ENCODE peak calls at places on chromosomes 4 and X, in five cellular contexts. Z is spleen, M is upper lobe of left lung, G is breast epithelium, Y is MM.1S. H is an unnamed sample.

GRCh38 chrX:15989716-15990115 is 133.6 kb upstream of the GRPR start:
- DNase-seq in M (no peak), Z (no peak), G (no peak), Y (no peak), H (no peak)

GRCh38 chr4:87983996-87984395 is 8.5 kb downstream of the SPP1 start:
- DNase-seq in G (no peak), Z (no peak), Y (no peak), M (no peak), H (no peak)

GRCh38 chr4:86950835-86951525 is 16.2 kb downstream of the AFF1 start:
- DNase-seq in G (no peak), Z (no peak), M (no peak), Y (no peak), H (no peak)

GRCh38 chrX:1612641-1613286 is 2.1 kb upstream of the ASMT start:
- DNase-seq in G (no peak), Y (no peak), Z (no peak), M (no peak), H (no peak)

GRCh38 chr4:71303850-71304249 is 35.0 kb upstream of the SLC4A4 start:
- DNase-seq in M (no peak), Z (no peak), G (no peak), Y (no peak), H (no peak)

GRCh38 chr4:173919861-173920260 is 363.6 kb downstream of the FBXO8 start:
- DNase-seq in M (no peak), Z (no peak), G (no peak), Y (no peak), H (no peak)

GRCh38 chrX:40931921-40932320 is 153.3 kb upstream of the USP9X start:
- DNase-seq in G (no peak), M (no peak), Z (no peak), Y (no peak), H (no peak)

GRCh38 chr4:77510367-77510766 is 95.3 kb upstream of the CXCL13 start:
- DNase-seq in Z (no peak), Y (no peak), M (no peak), G (no peak), H (no peak)

GRCh38 chr4:175951794-175952193 is 113.8 kb upstream of the WDR17 start:
- DNase-seq in Y (no peak), G (no peak), M (no peak), Z (no peak), H (no peak)

GRCh38 chr4:115110191-115111166 is 2.9 kb downstream of the NDST4 start:
- DNase-seq in M (no peak), Z (no peak), G (no peak), Y (no peak), H (no peak)

GRCh38 chr4:94140998-94141397 is 66.7 kb upstream of the SMARCAD1 start:
- DNase-seq in Y (no peak), G (no peak), Z (no peak), M (no peak), H (no peak)

GRCh38 chrX:17876135-17876534 is 15.0 kb upstream of the RAI2 start:
- DNase-seq in Y (no peak), M (no peak), Z (no peak), G (no peak), H (no peak)

GRCh38 chr4:159048166-159048886 is 54.6 kb upstream of the RAPGEF2 start:
- DNase-seq in Y (no peak), Z (no peak), G (peak; percentile 64), M (peak; percentile 84), H (peak; percentile 80)

GRCh38 chrX:8748855-8749254 is 16.9 kb upstream of the ANOS1 start:
- DNase-seq in M (no peak), G (no peak), Y (no peak), Z (no peak), H (no peak)
- H3K4me3 ChIP-seq in M (no peak overlapping the region), G (no peak overlapping the region), Y (no peak overlapping the region), Z (no peak overlapping the region), H (no peak overlapping the region)

GRCh38 chrX:133745361-133745760 is 240.0 kb downstream of the GPC3 start:
- DNase-seq in M (no peak), G (no peak), Z (no peak), Y (peak; percentile 78), H (no peak)
- TF ChIP-seq CTCF in M (no peak), G (no peak), Z (no peak), Y (peak; percentile 45), H (no peak)

DNA sequence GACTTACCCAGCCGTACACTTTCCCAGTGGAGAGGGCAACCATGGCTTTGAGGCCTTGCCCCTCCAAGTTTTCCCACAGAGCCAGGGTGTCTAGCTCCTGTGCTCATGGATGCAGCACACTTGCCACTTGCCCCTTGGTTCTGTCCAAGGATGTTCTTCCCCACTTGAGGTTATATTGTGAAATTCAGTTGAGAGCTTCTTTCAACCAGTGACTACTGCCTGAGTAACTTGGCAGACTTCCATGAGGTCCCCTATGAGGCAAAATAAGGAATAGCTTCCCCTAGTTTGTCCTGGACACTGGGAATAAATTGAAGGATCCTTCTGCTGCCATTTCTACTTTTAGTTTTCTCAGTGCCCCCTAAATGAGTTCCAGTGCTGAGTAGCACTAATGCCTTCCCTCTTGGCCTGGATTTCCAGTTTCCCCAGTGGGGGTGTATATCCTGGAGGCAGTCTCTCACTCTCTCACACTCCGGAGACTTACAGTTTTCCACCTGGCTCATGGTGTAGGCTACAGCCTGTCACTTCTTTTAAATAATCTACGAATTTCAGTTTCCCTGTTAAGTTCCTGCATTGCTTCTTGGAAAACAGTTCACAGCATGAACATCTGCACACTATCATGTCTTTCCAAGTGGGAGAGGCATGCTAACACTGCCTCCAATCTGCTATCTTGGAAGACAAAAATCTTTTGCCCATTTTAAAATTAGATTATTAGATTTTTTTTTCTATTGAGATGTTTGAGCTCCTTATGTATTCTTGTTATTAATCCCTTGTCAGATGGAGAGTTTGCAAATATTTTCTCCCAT is 36.5 kb upstream of the ADH4 start:
- DNase-seq in G (no peak), M (no peak), Z (no peak), Y (no peak), H (no peak)
- H3K27ac ChIP-seq in G (peak overlapping the region; percentile 59), M (no peak overlapping the region), Z (no peak overlapping the region), Y (no peak overlapping the region), H (no peak overlapping the region)

DNA sequence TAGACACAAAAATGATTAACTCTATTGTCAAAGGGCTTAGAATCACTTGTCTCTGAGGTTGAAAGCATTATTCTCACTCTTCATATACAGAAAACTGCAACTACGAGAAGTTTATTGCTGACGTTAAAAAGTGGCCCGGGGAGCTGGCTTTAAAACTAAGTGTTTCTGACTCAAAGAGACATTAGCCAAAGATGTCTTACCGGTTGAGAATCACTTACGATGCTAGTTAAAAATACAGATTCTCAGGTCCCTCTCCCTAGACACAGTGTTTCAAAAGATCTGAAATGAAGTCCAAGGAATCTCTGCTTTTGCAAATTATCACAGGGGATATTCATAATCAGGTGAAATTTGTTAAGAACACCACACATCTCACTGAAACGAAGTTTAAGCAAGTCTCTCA is 1.2 kb downstream of the GNPDA2 start:
- DNase-seq in G (no peak), Z (no peak), M (no peak), Y (no peak), H (no peak)
- H3K4me3 ChIP-seq in G (peak overlapping the region; percentile 85), Z (peak overlapping the region; percentile 81), M (peak overlapping the region; percentile 96), Y (peak overlapping the region; percentile 81), H (peak overlapping the region; percentile 89)

DNA sequence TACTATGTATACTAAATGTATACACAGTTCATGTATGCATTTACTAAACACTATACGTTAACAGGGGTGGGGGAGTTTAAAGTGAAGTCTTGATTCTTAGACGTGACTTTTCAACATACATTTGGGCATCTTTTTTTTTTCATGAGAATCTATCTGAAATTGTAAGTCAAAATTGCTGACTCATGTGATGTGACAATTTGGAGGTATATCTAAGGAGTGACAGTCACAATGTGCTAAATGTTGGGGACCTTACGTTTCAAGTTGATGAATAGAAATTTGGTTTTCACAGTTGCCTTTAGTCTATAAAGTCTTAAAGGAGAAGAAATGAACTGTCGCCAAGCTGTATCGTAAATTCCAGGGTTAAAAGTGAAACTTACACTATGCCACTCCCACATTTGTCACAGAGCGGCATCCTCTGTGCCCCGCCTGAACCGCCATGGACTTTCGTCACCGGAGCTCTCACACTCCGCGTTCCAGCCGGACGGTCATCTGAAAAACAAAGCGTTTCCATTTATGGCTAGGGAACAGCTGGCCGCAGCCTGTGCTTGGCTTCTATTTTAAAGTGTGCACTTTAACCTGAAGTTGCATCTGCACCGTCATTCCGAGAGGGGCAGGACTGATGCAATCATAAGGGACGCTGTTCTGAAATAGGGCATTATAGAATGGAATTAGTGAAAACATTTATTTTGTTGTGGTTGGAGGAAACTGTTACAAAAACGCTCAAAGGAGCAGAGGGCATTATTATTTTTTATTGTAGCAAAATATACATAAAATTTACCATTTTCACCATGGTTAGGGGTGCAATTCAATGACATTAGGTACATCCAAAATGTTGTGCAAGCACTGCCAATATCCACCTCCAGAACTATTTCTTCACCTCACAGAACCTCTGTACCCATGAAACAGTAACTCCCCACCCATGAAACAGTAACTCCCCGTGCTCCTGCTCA is 30.9 kb downstream of the PDLIM3 start:
- DNase-seq in Z (no peak), G (no peak), Y (no peak), M (peak; percentile 39), H (peak; percentile 95)
- TF ChIP-seq CTCF in Z (no peak), G (no peak), Y (no peak), M (no peak), H (no peak)

GRCh38 chrX:118726887-118727685 is at the start of gene IL13RA1:
- DNase-seq in Y (peak; percentile 55), Z (peak; percentile 89), M (peak; percentile 87), G (peak; percentile 85), H (peak; percentile 84)

GRCh38 chrX:118730500-118731247 is 3.3 kb downstream of the IL13RA1 start:
- DNase-seq in G (no peak), M (no peak), Z (no peak), Y (no peak), H (no peak)

GRCh38 chrX:118729043-118729652 is 1.7 kb downstream of the IL13RA1 start:
- DNase-seq in G (no peak), Y (no peak), M (no peak), Z (no peak), H (no peak)

GRCh38 chrX:118724775-118725174 is 2.6 kb upstream of the IL13RA1 start:
- DNase-seq in Z (no peak), M (no peak), G (no peak), Y (no peak), H (no peak)

DNA sequence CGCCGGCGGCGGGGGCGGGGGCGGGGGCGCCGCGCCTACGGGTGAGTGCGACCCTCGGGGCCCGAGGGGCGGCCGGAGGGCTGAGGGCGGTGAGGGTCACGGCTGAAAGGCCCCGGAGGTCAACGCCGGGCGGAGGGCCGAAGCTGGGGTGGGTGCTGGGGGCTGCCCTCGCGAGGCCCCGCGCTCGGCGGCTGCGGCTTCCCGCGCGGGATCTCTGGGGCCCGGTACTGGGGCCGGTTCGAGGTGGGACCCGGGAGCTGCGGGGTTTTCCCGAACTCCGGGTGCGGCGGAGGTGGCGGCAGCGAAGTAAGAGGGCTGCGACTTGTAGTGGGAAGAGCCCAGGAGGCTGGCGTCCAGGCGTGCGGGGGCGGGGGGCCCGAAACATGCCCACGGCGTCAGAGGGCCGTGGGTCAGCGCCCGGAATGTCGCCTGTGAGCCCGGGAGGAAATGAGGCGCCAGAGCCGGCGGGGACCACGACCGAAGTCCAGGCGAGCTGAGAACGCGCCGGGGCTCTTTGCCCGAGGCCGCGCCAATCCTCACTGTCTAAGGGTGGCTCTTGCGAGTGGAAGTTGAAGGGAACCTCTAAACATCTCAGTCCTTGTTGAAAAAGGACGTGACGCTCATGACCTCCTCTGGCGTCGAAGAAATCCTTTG is 407 bp downstream of the IL13RA1 start:
- DNase-seq in G (no peak), Z (peak; percentile 83), Y (no peak), M (peak; percentile 34), H (peak; percentile 81)
- H3K27ac ChIP-seq in G (peak overlapping the region; percentile 99), Z (peak overlapping the region; percentile 89), Y (no peak overlapping the region), M (peak overlapping the region; percentile 84), H (peak overlapping the region; percentile 96)

DNA sequence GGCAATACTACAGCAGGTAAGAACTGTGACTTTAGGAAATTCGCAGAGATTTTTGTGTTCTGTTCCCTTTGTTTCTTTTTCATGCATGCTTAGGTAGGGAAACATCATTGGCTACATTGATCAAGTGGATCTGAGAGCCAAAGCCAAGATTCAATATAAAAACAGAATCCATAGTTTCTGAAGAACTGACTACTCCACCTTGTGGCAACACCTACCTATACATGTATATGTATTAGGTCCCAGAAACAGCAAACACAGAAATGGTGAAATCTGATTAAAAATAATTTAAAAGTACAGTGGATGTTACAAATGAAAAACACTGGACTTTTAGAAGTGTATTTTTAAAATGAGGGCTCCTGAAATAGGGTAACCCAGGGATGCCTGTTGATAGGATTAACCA is 322.6 kb upstream of the MAOA start:
- DNase-seq in M (no peak), G (no peak), Z (no peak), Y (peak; percentile 23), H (no peak)
- H3K4me3 ChIP-seq in M (no peak overlapping the region), G (no peak overlapping the region), Z (no peak overlapping the region), Y (no peak overlapping the region), H (no peak overlapping the region)

H was measured in coronary artery.